ENCODE peak calls at places on chromosomes 11 and 22, in eight cellular contexts. C is DMS79 treated with DMSO at 0.1 percent for 48 hours; E is HL-60; H is fibroblast of villous mesenchyme; I is H4; W is HT1080; V is stimulated activated CD8-positive, alpha-beta memory T cell treated with anti-CD3 and anti-CD28 coated beads, Interleukin-15, amount 100 ng/mL, for 1 hour; Z is dermis blood vessel endothelial cell. P is an unnamed sample.

GRCh38 chr22:40088818-40089217 is 88.9 kb upstream of the TNRC6B start:
- DNase-seq in C (no peak), E (no peak), H (no peak), I (no peak), W (no peak), V (no peak), Z (no peak), P (no peak)

GRCh38 chr22:36323855-36324331 is 63.9 kb downstream of the MYH9 start:
- DNase-seq in C (no peak), E (no peak), H (no peak), I (no peak), W (no peak), V (no peak), Z (no peak), P (no peak)

GRCh38 chr22:44721206-44721605 is 19.2 kb downstream of the PRR5 start:
- DNase-seq in C (no peak), E (no peak), H (no peak), I (no peak), W (peak; percentile 28), V (no peak), Z (no peak), P (no peak)

GRCh38 chr11:22920939-22921565 is 60.8 kb upstream of the CCDC179 start:
- DNase-seq in C (peak; percentile 46), E (no peak), H (peak; percentile 24), I (peak; percentile 77), W (peak; percentile 67), V (no peak), Z (peak; percentile 57), P (peak; percentile 42)

GRCh38 chr11:15472405-15472799 is 357.7 kb downstream of the INSC start:
- DNase-seq in C (no peak), E (no peak), H (no peak), I (no peak), W (no peak), V (no peak), Z (no peak), P (no peak)

GRCh38 chr11:7564803-7565202 is 51.0 kb downstream of the PPFIBP2 start:
- DNase-seq in C (no peak), E (no peak), H (no peak), I (no peak), W (no peak), V (no peak), Z (no peak), P (no peak)

GRCh38 chr22:36274547-36274946 is 21.6 kb downstream of the APOL1 start:
- DNase-seq in C (no peak), E (no peak), H (no peak), I (no peak), W (no peak), V (no peak), Z (no peak), P (no peak)

GRCh38 chr11:70050243-70050642 is 27.9 kb upstream of the ANO1 start:
- DNase-seq in C (no peak), E (no peak), H (no peak), I (no peak), W (no peak), V (no peak), Z (no peak), P (no peak)

GRCh38 chr11:114181195-114181594 is 115.0 kb upstream of the NNMT start:
- DNase-seq in C (no peak), E (no peak), H (no peak), I (no peak), W (no peak), V (no peak), Z (no peak), P (no peak)